ENCODE peak calls at places on chromosomes 16 and 17, in ten cellular contexts. One of them, this sample, is unnamed.
A peak's percentile ranks its signal among the peaks of the same experiment; 100 is the strongest.

GRCh38 chr16:87348616-87349157 is 31.5 kb upstream of the C16orf95 start:
- DNase-seq in ELR: no peak
- DNase-seq in tibial nerve: no peak
- DNase-seq in myocyte: no peak
- DNase-seq in central memory CD8-positive, alpha-beta T cell: no peak
- DNase-seq in activated T-helper 2 cell treated with anti-CD3 and anti-CD28 coated beads, Interferon-gamma antibody, Interleukin-2, Interleukin-4, amounts not matched to agents 10 μg/mL and 5 μg/mL and 100 μg/mL, durations not matched to agents 14 hours and 24 hours and 36 hours: no peak
- DNase-seq in WTC11: no peak
- DNase-seq in endothelial cell: no peak
- DNase-seq in germinal center: no peak
- DNase-seq in cardiac septum: no peak
- DNase-seq in this sample: no peak

GRCh38 chr16:12398736-12399047 is 405.0 kb downstream of the CPPED1 start:
- DNase-seq in cardiac septum: no peak
- DNase-seq in myocyte: no peak
- DNase-seq in central memory CD8-positive, alpha-beta T cell: no peak
- DNase-seq in tibial nerve: no peak
- DNase-seq in activated T-helper 2 cell treated with anti-CD3 and anti-CD28 coated beads, Interferon-gamma antibody, Interleukin-2, Interleukin-4, amounts not matched to agents 10 μg/mL and 5 μg/mL and 100 μg/mL, durations not matched to agents 14 hours and 24 hours and 36 hours: no peak
- DNase-seq in endothelial cell: no peak
- DNase-seq in ELR: no peak
- DNase-seq in WTC11: no peak
- DNase-seq in germinal center: no peak
- DNase-seq in this sample: no peak

GRCh38 chr17:10843806-10844205 is 5.9 kb upstream of the PIRT start:
- DNase-seq in endothelial cell: no peak
- DNase-seq in tibial nerve: no peak
- DNase-seq in cardiac septum: no peak
- DNase-seq in ELR: no peak
- DNase-seq in WTC11: no peak
- DNase-seq in activated T-helper 2 cell treated with anti-CD3 and anti-CD28 coated beads, Interferon-gamma antibody, Interleukin-2, Interleukin-4, amounts not matched to agents 10 μg/mL and 5 μg/mL and 100 μg/mL, durations not matched to agents 14 hours and 24 hours and 36 hours: no peak
- DNase-seq in myocyte: no peak
- DNase-seq in germinal center: no peak
- DNase-seq in central memory CD8-positive, alpha-beta T cell: no peak
- DNase-seq in this sample: no peak

GRCh38 chr17:10094806-10095205 is 103.6 kb downstream of the GAS7 start:
- DNase-seq in ELR: no peak
- DNase-seq in germinal center: no peak
- DNase-seq in cardiac septum: no peak
- DNase-seq in endothelial cell: no peak
- DNase-seq in WTC11: no peak
- DNase-seq in activated T-helper 2 cell treated with anti-CD3 and anti-CD28 coated beads, Interferon-gamma antibody, Interleukin-2, Interleukin-4, amounts not matched to agents 10 μg/mL and 5 μg/mL and 100 μg/mL, durations not matched to agents 14 hours and 24 hours and 36 hours: no peak
- DNase-seq in myocyte: no peak
- DNase-seq in tibial nerve: no peak
- DNase-seq in central memory CD8-positive, alpha-beta T cell: no peak
- DNase-seq in this sample: no peak

GRCh38 chr16:17451835-17452234 is 18.9 kb downstream of the XYLT1 start:
- DNase-seq in tibial nerve: no peak
- DNase-seq in ELR: no peak
- DNase-seq in endothelial cell: no peak
- DNase-seq in germinal center: peak; percentile 46
- DNase-seq in activated T-helper 2 cell treated with anti-CD3 and anti-CD28 coated beads, Interferon-gamma antibody, Interleukin-2, Interleukin-4, amounts not matched to agents 10 μg/mL and 5 μg/mL and 100 μg/mL, durations not matched to agents 14 hours and 24 hours and 36 hours: no peak
- DNase-seq in cardiac septum: no peak
- DNase-seq in myocyte: no peak
- DNase-seq in WTC11: no peak
- DNase-seq in central memory CD8-positive, alpha-beta T cell: no peak
- DNase-seq in this sample: no peak

GRCh38 chr16:50611332-50611934 is 63.2 kb downstream of the NKD1 start:
- DNase-seq in endothelial cell: no peak
- DNase-seq in germinal center: no peak
- DNase-seq in ELR: peak; percentile 80
- DNase-seq in activated T-helper 2 cell treated with anti-CD3 and anti-CD28 coated beads, Interferon-gamma antibody, Interleukin-2, Interleukin-4, amounts not matched to agents 10 μg/mL and 5 μg/mL and 100 μg/mL, durations not matched to agents 14 hours and 24 hours and 36 hours: no peak
- DNase-seq in WTC11: no peak
- DNase-seq in central memory CD8-positive, alpha-beta T cell: no peak
- DNase-seq in myocyte: no peak
- DNase-seq in cardiac septum: no peak
- DNase-seq in tibial nerve: no peak
- DNase-seq in this sample: no peak

GRCh38 chr17:3968886-3969524 is 4.8 kb upstream of the ATP2A3 start:
- DNase-seq in activated T-helper 2 cell treated with anti-CD3 and anti-CD28 coated beads, Interferon-gamma antibody, Interleukin-2, Interleukin-4, amounts not matched to agents 10 μg/mL and 5 μg/mL and 100 μg/mL, durations not matched to agents 14 hours and 24 hours and 36 hours: no peak
- DNase-seq in germinal center: no peak
- DNase-seq in ELR: no peak
- DNase-seq in cardiac septum: no peak
- DNase-seq in endothelial cell: no peak
- DNase-seq in central memory CD8-positive, alpha-beta T cell: no peak
- DNase-seq in tibial nerve: no peak
- DNase-seq in WTC11: no peak
- DNase-seq in myocyte: no peak
- DNase-seq in this sample: no peak

GRCh38 chr16:87694441-87695125 is 71.2 kb downstream of the KLHDC4 start:
- DNase-seq in cardiac septum: no peak
- DNase-seq in germinal center: no peak
- DNase-seq in WTC11: no peak
- DNase-seq in tibial nerve: no peak
- DNase-seq in myocyte: peak; percentile 13
- DNase-seq in activated T-helper 2 cell treated with anti-CD3 and anti-CD28 coated beads, Interferon-gamma antibody, Interleukin-2, Interleukin-4, amounts not matched to agents 10 μg/mL and 5 μg/mL and 100 μg/mL, durations not matched to agents 14 hours and 24 hours and 36 hours: no peak
- DNase-seq in central memory CD8-positive, alpha-beta T cell: no peak
- DNase-seq in ELR: no peak
- DNase-seq in endothelial cell: no peak
- DNase-seq in this sample: no peak

GRCh38 chr17:4215882-4216411 is 47.8 kb downstream of the ANKFY1 start:
- DNase-seq in WTC11: no peak
- DNase-seq in ELR: no peak
- DNase-seq in activated T-helper 2 cell treated with anti-CD3 and anti-CD28 coated beads, Interferon-gamma antibody, Interleukin-2, Interleukin-4, amounts not matched to agents 10 μg/mL and 5 μg/mL and 100 μg/mL, durations not matched to agents 14 hours and 24 hours and 36 hours: no peak
- DNase-seq in myocyte: no peak
- DNase-seq in central memory CD8-positive, alpha-beta T cell: no peak
- DNase-seq in germinal center: peak; percentile 67
- DNase-seq in tibial nerve: no peak
- DNase-seq in endothelial cell: no peak
- DNase-seq in cardiac septum: no peak
- DNase-seq in this sample: peak; percentile 43

GRCh38 chr16:57613514-57613913 is 14.9 kb upstream of the ADGRG1 start:
- DNase-seq in WTC11: no peak
- DNase-seq in activated T-helper 2 cell treated with anti-CD3 and anti-CD28 coated beads, Interferon-gamma antibody, Interleukin-2, Interleukin-4, amounts not matched to agents 10 μg/mL and 5 μg/mL and 100 μg/mL, durations not matched to agents 14 hours and 24 hours and 36 hours: no peak
- DNase-seq in tibial nerve: no peak
- DNase-seq in endothelial cell: no peak
- DNase-seq in cardiac septum: peak; percentile 41
- DNase-seq in ELR: no peak
- DNase-seq in germinal center: no peak
- DNase-seq in central memory CD8-positive, alpha-beta T cell: no peak
- DNase-seq in myocyte: no peak
- DNase-seq in this sample: no peak

GRCh38 chr16:30131869-30132475 is 9.0 kb upstream of the MAPK3 start:
- DNase-seq in germinal center: no peak
- DNase-seq in endothelial cell: no peak
- DNase-seq in WTC11: no peak
- DNase-seq in ELR: no peak
- DNase-seq in cardiac septum: no peak
- DNase-seq in tibial nerve: no peak
- DNase-seq in myocyte: no peak
- DNase-seq in activated T-helper 2 cell treated with anti-CD3 and anti-CD28 coated beads, Interferon-gamma antibody, Interleukin-2, Interleukin-4, amounts not matched to agents 10 μg/mL and 5 μg/mL and 100 μg/mL, durations not matched to agents 14 hours and 24 hours and 36 hours: no peak
- DNase-seq in central memory CD8-positive, alpha-beta T cell: no peak
- DNase-seq in this sample: no peak

GRCh38 chr17:21218101-21218500 is 4.1 kb upstream of the TMEM11 start:
- DNase-seq in activated T-helper 2 cell treated with anti-CD3 and anti-CD28 coated beads, Interferon-gamma antibody, Interleukin-2, Interleukin-4, amounts not matched to agents 10 μg/mL and 5 μg/mL and 100 μg/mL, durations not matched to agents 14 hours and 24 hours and 36 hours: no peak
- DNase-seq in cardiac septum: no peak
- DNase-seq in ELR: peak; percentile 24
- DNase-seq in central memory CD8-positive, alpha-beta T cell: no peak
- DNase-seq in WTC11: no peak
- DNase-seq in tibial nerve: no peak
- DNase-seq in myocyte: peak; percentile 59
- DNase-seq in germinal center: no peak
- DNase-seq in endothelial cell: no peak
- DNase-seq in this sample: no peak

GRCh38 chr17:1072551-1072961 is 75.6 kb downstream of the TIMM22 start:
- DNase-seq in cardiac septum: no peak
- DNase-seq in central memory CD8-positive, alpha-beta T cell: no peak
- DNase-seq in ELR: no peak
- DNase-seq in WTC11: no peak
- DNase-seq in endothelial cell: no peak
- DNase-seq in myocyte: no peak
- DNase-seq in germinal center: no peak
- DNase-seq in activated T-helper 2 cell treated with anti-CD3 and anti-CD28 coated beads, Interferon-gamma antibody, Interleukin-2, Interleukin-4, amounts not matched to agents 10 μg/mL and 5 μg/mL and 100 μg/mL, durations not matched to agents 14 hours and 24 hours and 36 hours: no peak
- DNase-seq in tibial nerve: no peak
- DNase-seq in this sample: no peak

GRCh38 chr16:80784951-80785350 is 19.4 kb downstream of the CDYL2 start:
- DNase-seq in WTC11: no peak
- DNase-seq in central memory CD8-positive, alpha-beta T cell: no peak
- DNase-seq in germinal center: no peak
- DNase-seq in activated T-helper 2 cell treated with anti-CD3 and anti-CD28 coated beads, Interferon-gamma antibody, Interleukin-2, Interleukin-4, amounts not matched to agents 10 μg/mL and 5 μg/mL and 100 μg/mL, durations not matched to agents 14 hours and 24 hours and 36 hours: no peak
- DNase-seq in endothelial cell: no peak
- DNase-seq in myocyte: no peak
- DNase-seq in tibial nerve: no peak
- DNase-seq in ELR: no peak
- DNase-seq in cardiac septum: no peak
- DNase-seq in this sample: no peak

GRCh38 chr17:61284174-61284573 is 115.5 kb upstream of the TBX2 start:
- DNase-seq in germinal center: no peak
- DNase-seq in cardiac septum: no peak
- DNase-seq in tibial nerve: no peak
- DNase-seq in activated T-helper 2 cell treated with anti-CD3 and anti-CD28 coated beads, Interferon-gamma antibody, Interleukin-2, Interleukin-4, amounts not matched to agents 10 μg/mL and 5 μg/mL and 100 μg/mL, durations not matched to agents 14 hours and 24 hours and 36 hours: no peak
- DNase-seq in WTC11: no peak
- DNase-seq in endothelial cell: no peak
- DNase-seq in ELR: peak; percentile 94
- DNase-seq in myocyte: peak; percentile 58
- DNase-seq in central memory CD8-positive, alpha-beta T cell: no peak
- DNase-seq in this sample: no peak

GRCh38 chr16:57071840-57072541 is 20.4 kb upstream of the CPNE2 start:
- DNase-seq in germinal center: no peak
- DNase-seq in cardiac septum: no peak
- DNase-seq in activated T-helper 2 cell treated with anti-CD3 and anti-CD28 coated beads, Interferon-gamma antibody, Interleukin-2, Interleukin-4, amounts not matched to agents 10 μg/mL and 5 μg/mL and 100 μg/mL, durations not matched to agents 14 hours and 24 hours and 36 hours: no peak
- DNase-seq in ELR: peak; percentile 79
- DNase-seq in endothelial cell: no peak
- DNase-seq in myocyte: peak; percentile 41
- DNase-seq in tibial nerve: no peak
- DNase-seq in WTC11: no peak
- DNase-seq in central memory CD8-positive, alpha-beta T cell: no peak
- DNase-seq in this sample: no peak

GRCh38 chr17:46144246-46144645 is 49.0 kb downstream of the KANSL1 start:
- DNase-seq in tibial nerve: no peak
- DNase-seq in central memory CD8-positive, alpha-beta T cell: no peak
- DNase-seq in germinal center: peak; percentile 47
- DNase-seq in endothelial cell: no peak
- DNase-seq in ELR: no peak
- DNase-seq in activated T-helper 2 cell treated with anti-CD3 and anti-CD28 coated beads, Interferon-gamma antibody, Interleukin-2, Interleukin-4, amounts not matched to agents 10 μg/mL and 5 μg/mL and 100 μg/mL, durations not matched to agents 14 hours and 24 hours and 36 hours: no peak
- DNase-seq in myocyte: no peak
- DNase-seq in cardiac septum: no peak
- DNase-seq in WTC11: no peak
- DNase-seq in this sample: no peak

GRCh38 chr16:88353691-88354090 is 29.1 kb upstream of the ZNF469 start:
- DNase-seq in WTC11: no peak
- DNase-seq in ELR: no peak
- DNase-seq in endothelial cell: no peak
- DNase-seq in activated T-helper 2 cell treated with anti-CD3 and anti-CD28 coated beads, Interferon-gamma antibody, Interleukin-2, Interleukin-4, amounts not matched to agents 10 μg/mL and 5 μg/mL and 100 μg/mL, durations not matched to agents 14 hours and 24 hours and 36 hours: no peak
- DNase-seq in central memory CD8-positive, alpha-beta T cell: no peak
- DNase-seq in germinal center: no peak
- DNase-seq in cardiac septum: no peak
- DNase-seq in tibial nerve: no peak
- DNase-seq in myocyte: no peak
- DNase-seq in this sample: no peak

GRCh38 chr17:58020401-58020800 is 13.4 kb upstream of the SRSF1 start:
- DNase-seq in myocyte: no peak
- DNase-seq in central memory CD8-positive, alpha-beta T cell: no peak
- DNase-seq in cardiac septum: no peak
- DNase-seq in tibial nerve: no peak
- DNase-seq in germinal center: no peak
- DNase-seq in endothelial cell: no peak
- DNase-seq in WTC11: no peak
- DNase-seq in activated T-helper 2 cell treated with anti-CD3 and anti-CD28 coated beads, Interferon-gamma antibody, Interleukin-2, Interleukin-4, amounts not matched to agents 10 μg/mL and 5 μg/mL and 100 μg/mL, durations not matched to agents 14 hours and 24 hours and 36 hours: no peak
- DNase-seq in ELR: no peak
- DNase-seq in this sample: no peak

GRCh38 chr16:70430667-70431536 is 8.0 kb downstream of the ST3GAL2 start:
- DNase-seq in endothelial cell: peak; percentile 31
- DNase-seq in myocyte: no peak
- DNase-seq in ELR: no peak
- DNase-seq in germinal center: peak; percentile 87
- DNase-seq in central memory CD8-positive, alpha-beta T cell: peak; percentile 23
- DNase-seq in WTC11: no peak
- DNase-seq in tibial nerve: no peak
- DNase-seq in activated T-helper 2 cell treated with anti-CD3 and anti-CD28 coated beads, Interferon-gamma antibody, Interleukin-2, Interleukin-4, amounts not matched to agents 10 μg/mL and 5 μg/mL and 100 μg/mL, durations not matched to agents 14 hours and 24 hours and 36 hours: peak; percentile 25
- DNase-seq in cardiac septum: no peak
- DNase-seq in this sample: peak; percentile 83

GRCh38 chr16:87602821-87603683 is 744 bp downstream of the JPH3 start:
- DNase-seq in ELR: peak; percentile 13
- DNase-seq in germinal center: no peak
- DNase-seq in WTC11: peak; percentile 55
- DNase-seq in central memory CD8-positive, alpha-beta T cell: no peak
- DNase-seq in myocyte: no peak
- DNase-seq in endothelial cell: peak; percentile 42
- DNase-seq in cardiac septum: no peak
- DNase-seq in activated T-helper 2 cell treated with anti-CD3 and anti-CD28 coated beads, Interferon-gamma antibody, Interleukin-2, Interleukin-4, amounts not matched to agents 10 μg/mL and 5 μg/mL and 100 μg/mL, durations not matched to agents 14 hours and 24 hours and 36 hours: no peak
- DNase-seq in tibial nerve: no peak
- DNase-seq in this sample: no peak

GRCh38 chr17:47727704-47728036 is 5.4 kb upstream of the TBX21 start:
- DNase-seq in ELR: no peak
- DNase-seq in tibial nerve: no peak
- DNase-seq in endothelial cell: no peak
- DNase-seq in central memory CD8-positive, alpha-beta T cell: no peak
- DNase-seq in myocyte: no peak
- DNase-seq in cardiac septum: no peak
- DNase-seq in WTC11: no peak
- DNase-seq in activated T-helper 2 cell treated with anti-CD3 and anti-CD28 coated beads, Interferon-gamma antibody, Interleukin-2, Interleukin-4, amounts not matched to agents 10 μg/mL and 5 μg/mL and 100 μg/mL, durations not matched to agents 14 hours and 24 hours and 36 hours: no peak
- DNase-seq in germinal center: no peak
- DNase-seq in this sample: no peak

GRCh38 chr17:48240562-48241130 is 133.1 kb downstream of the SNX11 start:
- DNase-seq in cardiac septum: no peak
- DNase-seq in myocyte: peak; percentile 21
- DNase-seq in ELR: peak; percentile 88
- DNase-seq in tibial nerve: no peak
- DNase-seq in central memory CD8-positive, alpha-beta T cell: no peak
- DNase-seq in WTC11: no peak
- DNase-seq in activated T-helper 2 cell treated with anti-CD3 and anti-CD28 coated beads, Interferon-gamma antibody, Interleukin-2, Interleukin-4, amounts not matched to agents 10 μg/mL and 5 μg/mL and 100 μg/mL, durations not matched to agents 14 hours and 24 hours and 36 hours: no peak
- DNase-seq in germinal center: no peak
- DNase-seq in endothelial cell: no peak
- DNase-seq in this sample: no peak

GRCh38 chr16:63230383-63230782 is 1194.1 kb upstream of the CDH8 start:
- DNase-seq in myocyte: no peak
- DNase-seq in endothelial cell: no peak
- DNase-seq in activated T-helper 2 cell treated with anti-CD3 and anti-CD28 coated beads, Interferon-gamma antibody, Interleukin-2, Interleukin-4, amounts not matched to agents 10 μg/mL and 5 μg/mL and 100 μg/mL, durations not matched to agents 14 hours and 24 hours and 36 hours: no peak
- DNase-seq in WTC11: no peak
- DNase-seq in tibial nerve: no peak
- DNase-seq in cardiac septum: no peak
- DNase-seq in germinal center: no peak
- DNase-seq in central memory CD8-positive, alpha-beta T cell: no peak
- DNase-seq in ELR: no peak
- DNase-seq in this sample: no peak

GRCh38 chr17:82534401-82534812 is 14.9 kb downstream of the FOXK2 start:
- DNase-seq in cardiac septum: no peak
- DNase-seq in tibial nerve: no peak
- DNase-seq in myocyte: no peak
- DNase-seq in ELR: no peak
- DNase-seq in germinal center: no peak
- DNase-seq in WTC11: peak; percentile 27
- DNase-seq in activated T-helper 2 cell treated with anti-CD3 and anti-CD28 coated beads, Interferon-gamma antibody, Interleukin-2, Interleukin-4, amounts not matched to agents 10 μg/mL and 5 μg/mL and 100 μg/mL, durations not matched to agents 14 hours and 24 hours and 36 hours: no peak
- DNase-seq in endothelial cell: no peak
- DNase-seq in central memory CD8-positive, alpha-beta T cell: no peak
- DNase-seq in this sample: no peak

This sample was measured in GM13976.